ENCODE peak calls at places on chromosomes 3 and 15, in six cellular contexts. X is IMR-90, M is mesendoderm, Q is H1, A is H9, R is mesenchymal stem cell. F is an unnamed sample.

GRCh38 chr3:63015614-63016016 is 140.4 kb upstream of the CADPS start:
- DNase-seq in X (no peak), M (peak), Q (peak), A (peak), R (no peak), F (peak)

GRCh38 chr3:123475786-123476185 is 26.9 kb upstream of the ADCY5 start:
- DNase-seq in X (no peak), M (no peak), Q (no peak), A (no peak), R (no peak), F (no peak)

GRCh38 chr15:29638781-29639180 is 183.5 kb downstream of the TJP1 start:
- DNase-seq in X (peak), M (no peak), Q (no peak), A (no peak), R (no peak), F (no peak)

GRCh38 chr3:148601766-148602685 is 95.7 kb upstream of the AGTR1 start:
- DNase-seq in X (peak), M (no peak), Q (no peak), A (no peak), R (peak), F (no peak)

GRCh38 chr15:50881121-50882048 is 27.1 kb upstream of the AP4E1 start:
- DNase-seq in X (peak), M (peak), Q (no peak), A (no peak), R (no peak), F (no peak)

GRCh38 chr15:49075876-49076275 is 29.6 kb upstream of the SECISBP2L start:
- DNase-seq in X (no peak), M (no peak), Q (no peak), A (no peak), R (peak), F (no peak)

GRCh38 chr15:51093865-51094605 is 671 bp downstream of the TNFAIP8L3 start:
- DNase-seq in X (no peak), M (peak), Q (no peak), A (no peak), R (no peak), F (no peak)

GRCh38 chr3:15797600-15798303 is at the start of gene ANKRD28:
- DNase-seq in X (peak), M (peak), Q (no peak), A (no peak), R (peak), F (peak)

GRCh38 chr15:47485419-47485818 is 231.9 kb upstream of the SEMA6D start:
- DNase-seq in X (peak), M (no peak), Q (no peak), A (no peak), R (no peak), F (no peak)

GRCh38 chr3:168096210-168096795 is 579 bp upstream of the GOLIM4 start:
- DNase-seq in X (peak), M (peak), Q (no peak), A (peak), R (peak), F (peak)

GRCh38 chr15:74392402-74392876 is 25.0 kb upstream of the CYP11A1 start:
- DNase-seq in X (peak), M (no peak), Q (no peak), A (no peak), R (no peak), F (no peak)

GRCh38 chr3:21330293-21330692 is 420.7 kb downstream of the ZNF385D start:
- DNase-seq in X (no peak), M (no peak), Q (no peak), A (no peak), R (no peak), F (no peak)

GRCh38 chr15:59401810-59402569 is 29.3 kb upstream of the MYO1E start:
- DNase-seq in X (no peak), M (no peak), Q (no peak), A (no peak), R (no peak), F (no peak)

GRCh38 chr3:125310623-125311076 is 64.5 kb downstream of the ZNF148 start:
- DNase-seq in X (no peak), M (peak), Q (no peak), A (no peak), R (no peak), F (no peak)

GRCh38 chr3:196122021-196122687 is 40.3 kb upstream of the TFRC start:
- DNase-seq in X (peak), M (no peak), Q (no peak), A (no peak), R (no peak), F (no peak)

GRCh38 chr3:48859188-48859587 is 11.5 kb upstream of the PRKAR2A start:
- DNase-seq in X (no peak), M (no peak), Q (no peak), A (no peak), R (no peak), F (no peak)

GRCh38 chr15:27353837-27354236 is 382.9 kb downstream of the GABRG3 start:
- DNase-seq in X (no peak), M (no peak), Q (no peak), A (no peak), R (no peak), F (no peak)

GRCh38 chr3:184322731-184323487 is 8.5 kb downstream of the EIF4G1 start:
- DNase-seq in X (no peak), M (no peak), Q (no peak), A (no peak), R (no peak), F (no peak)

GRCh38 chr3:188241072-188241471 is 87.1 kb downstream of the LPP start:
- DNase-seq in X (peak), M (no peak), Q (no peak), A (no peak), R (peak), F (no peak)

GRCh38 chr3:195450731-195451229 is 8.0 kb upstream of the ACAP2 start:
- DNase-seq in X (peak), M (no peak), Q (no peak), A (no peak), R (peak), F (no peak)

GRCh38 chr3:55085231-55085630 is 157.4 kb upstream of the LRTM1 start:
- DNase-seq in X (no peak), M (no peak), Q (no peak), A (no peak), R (no peak), F (no peak)

GRCh38 chr3:134748698-134749097 is 46.4 kb upstream of the EPHB1 start:
- DNase-seq in X (no peak), M (no peak), Q (no peak), A (no peak), R (no peak), F (no peak)

GRCh38 chr3:127688416-127689265 is 15.9 kb downstream of the ABTB1 start:
- DNase-seq in X (peak), M (no peak), Q (no peak), A (peak), R (peak), F (no peak)

GRCh38 chr3:27166888-27167287 is 202.3 kb downstream of the NEK10 start:
- DNase-seq in X (peak), M (peak), Q (no peak), A (no peak), R (peak), F (no peak)

DNA sequence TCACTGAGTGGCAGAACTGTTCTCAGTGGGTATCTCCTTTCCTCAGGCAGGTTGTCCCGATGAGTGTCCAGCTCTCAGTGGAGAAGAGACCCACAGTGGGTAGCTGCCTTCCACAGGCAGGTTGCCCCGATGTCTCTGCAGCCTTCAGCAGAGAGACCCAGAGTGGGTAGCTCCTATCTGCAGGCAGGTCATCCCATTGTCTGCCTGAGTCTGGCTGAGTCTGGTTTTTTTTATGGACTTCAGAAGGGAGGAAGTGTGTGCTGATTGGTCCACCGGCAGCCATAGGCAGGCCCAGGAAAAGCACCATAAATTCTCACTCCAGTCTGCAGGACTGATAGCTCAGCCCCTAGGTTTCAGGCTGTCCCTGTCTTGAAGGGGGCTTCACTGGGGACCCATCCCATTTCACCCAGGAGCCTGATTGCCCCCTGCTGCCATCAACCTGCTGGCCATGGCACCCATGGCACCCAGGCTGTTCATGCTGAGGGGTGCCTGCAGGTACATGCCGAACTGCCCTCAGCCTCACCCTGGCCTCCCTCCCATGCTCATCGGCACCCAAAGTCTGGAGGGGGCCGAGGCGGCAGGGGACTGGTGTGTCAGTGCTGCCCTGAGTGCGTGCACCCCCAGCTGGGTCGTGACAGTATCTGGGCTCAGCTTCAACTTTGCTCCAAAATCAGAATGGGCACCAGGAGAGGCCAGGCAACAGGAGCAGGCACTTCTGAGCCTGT is 3.6 kb upstream of the LIMD1 start:
- DNase-seq in X (no peak), M (no peak), Q (no peak), A (no peak), R (no peak), F (no peak)
- H3K4ac ChIP-seq in X (no peak), M (no peak), Q (no peak), A (no peak), R (no peak), F (no peak)

DNA sequence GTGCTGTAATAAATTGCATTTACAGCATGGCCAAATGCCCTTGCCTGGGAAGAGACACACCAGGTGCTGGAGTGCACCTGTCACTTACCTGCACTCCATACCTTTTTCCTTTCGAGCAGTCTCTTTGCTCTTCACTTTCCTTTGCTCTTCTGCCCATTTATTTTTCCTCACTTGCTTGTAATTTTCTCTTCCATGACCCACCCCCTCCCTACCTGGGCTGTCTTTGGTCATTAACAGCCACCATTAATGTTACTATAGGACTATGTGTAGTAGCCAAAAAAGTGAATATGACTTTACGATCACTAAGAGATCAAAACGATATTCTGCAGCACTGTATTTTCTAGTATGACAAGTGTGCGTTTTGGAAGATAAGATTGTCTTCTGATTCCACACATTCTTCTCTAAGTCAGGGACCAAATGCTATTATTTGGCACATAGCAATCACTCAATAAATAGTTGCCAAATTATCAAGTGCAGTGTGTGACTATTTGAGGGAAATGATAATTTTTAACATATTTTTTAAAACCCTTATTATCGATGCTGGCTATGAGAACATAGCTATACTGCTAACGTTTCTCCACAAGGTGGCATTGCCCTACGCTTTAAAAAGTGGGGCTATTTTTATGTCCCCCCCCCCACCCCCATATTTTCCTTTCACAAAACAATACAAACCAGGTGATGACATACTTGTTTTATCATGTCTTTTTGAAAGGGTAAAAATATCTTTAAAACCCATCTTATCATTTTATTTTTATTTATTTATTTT is 114.4 kb downstream of the GHSR start:
- DNase-seq in X (no peak), M (no peak), Q (no peak), A (no peak), R (no peak), F (no peak)
- H3K4ac ChIP-seq in X (no peak), M (no peak), Q (no peak), A (no peak), R (no peak), F (no peak)

DNA sequence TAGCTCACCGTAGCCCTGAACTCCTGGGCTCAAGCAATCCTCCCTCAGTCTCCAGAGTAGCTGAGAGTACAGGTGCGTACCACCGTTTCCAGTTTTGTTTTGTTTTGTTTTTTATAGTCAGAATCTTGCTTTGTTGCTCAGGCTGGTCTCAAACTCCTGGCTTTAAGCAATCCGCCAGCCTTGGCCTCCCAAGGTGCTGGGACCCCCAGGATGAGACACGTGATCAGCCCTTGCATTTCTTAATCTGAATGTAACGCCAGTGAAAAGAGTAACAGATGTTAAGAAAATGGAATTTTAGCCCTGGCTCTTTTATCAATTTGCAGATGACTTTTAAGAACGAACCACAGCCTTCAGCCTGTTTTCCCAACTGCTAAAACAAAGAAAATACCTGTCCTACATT is 451.3 kb downstream of the SHQ1 start:
- DNase-seq in X (no peak), M (no peak), Q (no peak), A (no peak), R (no peak), F (no peak)
- H3K4ac ChIP-seq in X (no peak), M (no peak), Q (no peak), A (no peak), R (no peak), F (no peak)

GRCh38 chr3:9414822-9415221 is 17.4 kb downstream of the SETD5 start:
- DNase-seq in X (no peak), M (no peak), Q (no peak), A (no peak), R (no peak), F (no peak)

GRCh38 chr3:9412293-9412692 is 14.9 kb downstream of the SETD5 start:
- DNase-seq in X (no peak), M (no peak), Q (no peak), A (no peak), R (no peak), F (no peak)

GRCh38 chr3:9415485-9416138 is 18.2 kb downstream of the SETD5 start:
- DNase-seq in X (no peak), M (no peak), Q (no peak), A (no peak), R (no peak), F (no peak)

GRCh38 chr3:9420850-9421549 is 23.6 kb downstream of the SETD5 start:
- DNase-seq in X (peak), M (no peak), Q (no peak), A (no peak), R (peak), F (no peak)

GRCh38 chr3:9416139-9416780 is 18.8 kb downstream of the SETD5 start:
- DNase-seq in X (peak), M (no peak), Q (no peak), A (no peak), R (peak), F (no peak)
- H3K4ac ChIP-seq in X (no peak), M (no peak), Q (no peak), A (no peak), R (no peak), F (no peak)

DNA sequence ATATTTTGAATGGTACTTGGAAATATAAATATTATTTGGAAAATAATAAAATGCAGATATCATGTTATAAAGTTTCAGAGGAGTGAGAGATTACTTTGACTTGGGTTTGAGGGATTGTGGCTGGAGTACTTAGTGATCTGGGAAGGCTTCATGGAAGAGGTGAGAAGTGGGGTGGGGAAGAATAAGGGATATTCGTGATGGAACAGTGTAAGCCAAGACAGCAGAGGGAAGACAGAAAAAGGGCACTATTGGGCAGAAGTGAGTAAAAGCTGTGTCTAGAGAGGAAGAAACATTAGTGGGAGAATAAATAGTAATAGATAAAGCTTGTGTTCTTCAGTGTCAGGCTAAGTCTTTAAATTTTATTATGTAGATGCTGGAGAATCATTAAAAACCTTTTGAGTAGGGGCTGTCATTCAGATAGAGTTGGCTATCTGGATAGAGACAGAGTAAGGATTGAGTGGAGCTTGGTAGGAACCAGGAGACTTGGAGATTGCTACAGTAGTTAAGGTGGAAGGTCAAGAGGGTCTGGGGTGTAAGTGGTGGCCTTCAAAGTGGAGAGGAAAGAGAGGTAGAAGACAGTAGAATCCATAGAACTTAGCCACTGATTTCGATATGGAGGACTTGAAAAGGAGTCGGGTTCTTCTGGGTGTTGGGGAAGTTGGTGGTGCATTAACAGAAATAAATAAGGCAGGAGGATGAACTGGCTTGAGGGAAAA is 11.9 kb downstream of the UBE2E1 start:
- DNase-seq in X (no peak), M (no peak), Q (no peak), A (no peak), R (no peak), F (no peak)
- H3K4ac ChIP-seq in X (no peak), M (no peak), Q (no peak), A (no peak), R (no peak), F (no peak)

GRCh38 chr15:60838206-60838605 is 359.3 kb upstream of the ICE2 start:
- DNase-seq in X (no peak), M (no peak), Q (no peak), A (no peak), R (no peak), F (no peak)
- H3K4ac ChIP-seq in X (no peak), M (no peak), Q (no peak), A (no peak), R (no peak), F (no peak)

F was measured in neuronal stem cell.